ENCODE peak calls at places on chromosome 5, in seven cellular contexts. M is CD4-positive, alpha-beta T cell; H is ascending aorta; A is hepatocyte; P is MM.1S; J is HFF-Myc; C is stomach. E is an unnamed sample.

GRCh38 chr5:172299916-172300439 is 16.4 kb upstream of the UBTD2 start:
- DNase-seq in M (no peak), H (no peak), A (peak), P (no peak), J (no peak), C (no peak), E (no peak)

GRCh38 chr5:18238321-18238720 is 604.1 kb downstream of the TAF11L14 start:
- DNase-seq in M (no peak), H (no peak), A (no peak), P (no peak), J (no peak), C (no peak), E (no peak)

GRCh38 chr5:158498959-158499679 is 600.6 kb downstream of the EBF1 start:
- DNase-seq in M (no peak), H (no peak), A (no peak), P (no peak), J (no peak), C (no peak), E (no peak)

GRCh38 chr5:173890195-173890951 is 2.2 kb downstream of the CPEB4 start:
- DNase-seq in M (no peak), H (peak), A (peak), P (peak), J (no peak), C (no peak), E (peak)

GRCh38 chr5:82593481-82593880 is 315.3 kb upstream of the RPS23 start:
- DNase-seq in M (no peak), H (no peak), A (no peak), P (no peak), J (no peak), C (no peak), E (no peak)

GRCh38 chr5:72849546-72849945 is 33.1 kb downstream of the TNPO1 start:
- DNase-seq in M (no peak), H (no peak), A (no peak), P (no peak), J (no peak), C (no peak), E (no peak)

GRCh38 chr5:54944364-54944763 is 41.0 kb downstream of the ESM1 start:
- DNase-seq in M (peak), H (no peak), A (peak), P (peak), J (peak), C (no peak), E (peak)

GRCh38 chr5:94968507-94969095 is 316.3 kb downstream of the MCTP1 start:
- DNase-seq in M (no peak), H (no peak), A (peak), P (peak), J (peak), C (no peak), E (peak)

GRCh38 chr5:71778678-71779276 is 59.7 kb downstream of the CARTPT start:
- DNase-seq in M (no peak), H (no peak), A (peak), P (peak), J (no peak), C (no peak), E (no peak)

GRCh38 chr5:34820593-34820992 is 18.4 kb upstream of the TTC23L start:
- DNase-seq in M (no peak), H (no peak), A (no peak), P (no peak), J (no peak), C (no peak), E (no peak)

GRCh38 chr5:116068028-116068632 is 16.7 kb upstream of the COMMD10 start:
- DNase-seq in M (no peak), H (no peak), A (peak), P (peak), J (peak), C (no peak), E (no peak)

GRCh38 chr5:138655530-138656245 is 80.5 kb upstream of the HSPA9 start:
- DNase-seq in M (no peak), H (no peak), A (no peak), P (no peak), J (no peak), C (no peak), E (no peak)

GRCh38 chr5:87195616-87196015 is 72.1 kb upstream of the RASA1 start:
- DNase-seq in M (no peak), H (no peak), A (no peak), P (no peak), J (peak), C (no peak), E (no peak)

GRCh38 chr5:78984020-78984610 is 995 bp downstream of the ARSB start:
- DNase-seq in M (no peak), H (no peak), A (no peak), P (peak), J (no peak), C (no peak), E (no peak)

GRCh38 chr5:131794596-131794995 is 2.2 kb downstream of the FNIP1 start:
- DNase-seq in M (no peak), H (no peak), A (no peak), P (no peak), J (no peak), C (no peak), E (no peak)

GRCh38 chr5:131795879-131796792 is 681 bp downstream of the FNIP1 start:
- DNase-seq in M (peak), H (peak), A (peak), P (peak), J (no peak), C (peak), E (no peak)

GRCh38 chr5:131792900-131793299 is 3.9 kb downstream of the FNIP1 start:
- DNase-seq in M (no peak), H (no peak), A (no peak), P (no peak), J (no peak), C (no peak), E (no peak)

GRCh38 chr5:131795128-131795719 is 1.6 kb downstream of the FNIP1 start:
- DNase-seq in M (no peak), H (no peak), A (no peak), P (no peak), J (no peak), C (no peak), E (no peak)

GRCh38 chr5:131796793-131797693 is at the start of gene FNIP1:
- DNase-seq in M (peak), H (peak), A (peak), P (peak), J (peak), C (peak), E (peak)
- TF ChIP-seq CTCF in M (no peak), H (no peak), A (peak), P (no peak), J (no peak), C (no peak), E (no peak)

GRCh38 chr5:154892370-154892771 is 33.9 kb downstream of the CNOT8 start:
- DNase-seq in M (no peak), H (no peak), A (no peak), P (no peak), J (no peak), C (no peak), E (no peak)
- TF ChIP-seq CTCF in M (no peak), H (no peak), A (no peak), P (no peak), J (no peak), C (no peak), E (no peak)

GRCh38 chr5:14869286-14870164 is 2.1 kb downstream of the ANKH start:
- DNase-seq in M (no peak), H (no peak), A (no peak), P (no peak), J (no peak), C (no peak), E (no peak)

GRCh38 chr5:14871573-14872069 is at the start of gene ANKH:
- DNase-seq in M (peak), H (peak), A (peak), P (peak), J (no peak), C (peak), E (no peak)

GRCh38 chr5:14871084-14871572 is 450 bp downstream of the ANKH start:
- DNase-seq in M (peak), H (peak), A (peak), P (peak), J (no peak), C (no peak), E (no peak)

GRCh38 chr5:14868771-14869170 is 2.8 kb downstream of the ANKH start:
- DNase-seq in M (no peak), H (no peak), A (peak), P (no peak), J (no peak), C (no peak), E (no peak)

DNA sequence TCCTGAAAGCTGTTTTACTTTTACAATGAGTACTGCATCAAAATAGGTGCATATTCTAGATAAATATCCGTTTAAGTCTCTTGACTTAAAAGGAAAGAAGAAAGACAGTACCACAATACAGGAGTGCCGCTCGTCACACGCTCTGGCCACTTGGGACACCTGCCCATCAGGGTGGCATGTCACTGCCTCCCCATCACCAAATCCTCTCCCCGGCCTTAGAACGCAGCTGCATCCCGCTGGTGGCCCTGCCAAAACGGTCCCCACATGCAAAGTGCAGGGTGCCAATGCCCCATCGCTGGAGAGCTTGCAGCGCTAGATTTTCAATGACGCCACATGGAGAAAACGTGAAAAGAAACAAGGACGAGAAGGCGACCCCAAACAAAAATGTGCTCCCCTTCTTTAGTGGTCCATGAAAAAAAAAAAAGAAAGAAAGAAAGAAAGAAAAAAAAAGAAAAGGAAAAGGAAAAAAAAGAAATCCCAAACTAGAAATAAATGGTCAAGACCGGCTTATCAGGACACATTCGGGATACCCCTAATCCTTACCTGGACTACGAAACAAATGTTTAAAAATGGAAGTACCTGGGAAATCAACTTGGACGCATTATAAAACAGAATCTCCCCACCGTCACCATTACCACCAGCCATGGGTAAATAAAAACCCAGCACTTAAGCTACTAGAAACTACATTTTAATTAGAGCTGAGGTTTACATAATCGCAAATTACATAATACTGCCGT is 1.1 kb downstream of the ANKH start:
- DNase-seq in M (no peak), H (peak), A (no peak), P (peak), J (no peak), C (peak), E (no peak)
- TF ChIP-seq CTCF in M (no peak), H (no peak), A (no peak), P (peak), J (peak), C (no peak), E (no peak)

DNA sequence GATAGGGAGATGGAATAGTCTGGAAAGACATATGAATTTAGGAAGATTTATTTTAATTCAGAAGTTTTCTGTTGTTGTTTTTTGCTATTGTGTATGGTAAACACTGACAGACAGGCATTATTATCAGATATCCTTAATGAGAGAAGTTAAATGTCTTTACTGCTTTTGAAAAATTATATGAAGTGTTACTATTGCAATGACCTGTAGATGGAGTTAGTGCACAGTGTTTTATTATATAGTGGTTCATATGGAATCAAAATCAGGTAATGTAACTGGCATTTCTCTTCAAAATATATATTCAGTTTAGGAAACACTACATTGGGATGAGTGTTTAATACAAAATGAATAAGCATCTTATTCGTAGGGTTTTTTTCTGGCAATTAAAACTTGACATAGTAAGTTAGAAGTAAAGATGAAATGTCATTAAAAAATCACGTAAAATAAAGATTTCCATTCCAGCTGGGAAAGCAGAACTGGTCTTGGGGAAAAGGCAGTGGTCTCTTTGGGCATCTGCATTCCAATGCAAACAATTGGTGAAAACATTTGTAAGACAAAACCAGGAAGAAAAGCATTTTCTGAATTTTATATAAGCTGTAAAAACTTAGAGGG is 3.9 kb downstream of the GABRA1 start:
- DNase-seq in M (no peak), H (no peak), A (peak), P (peak), J (no peak), C (no peak), E (no peak)
- TF ChIP-seq CTCF in M (no peak), H (no peak), A (peak), P (peak), J (no peak), C (no peak), E (peak)

GRCh38 chr5:141952030-141952429 is 6.0 kb downstream of the PCDH12 start:
- DNase-seq in M (no peak), H (no peak), A (no peak), P (no peak), J (no peak), C (no peak), E (no peak)

GRCh38 chr5:141948812-141949211 is 9.2 kb downstream of the PCDH12 start:
- DNase-seq in M (no peak), H (no peak), A (no peak), P (no peak), J (no peak), C (no peak), E (no peak)

GRCh38 chr5:141950207-141951005 is 7.6 kb downstream of the PCDH12 start:
- DNase-seq in M (no peak), H (no peak), A (no peak), P (no peak), J (no peak), C (no peak), E (no peak)

GRCh38 chr5:141954193-141954592 is 3.8 kb downstream of the PCDH12 start:
- DNase-seq in M (no peak), H (no peak), A (no peak), P (no peak), J (no peak), C (no peak), E (no peak)

GRCh38 chr5:141951341-141951781 is 6.6 kb downstream of the PCDH12 start:
- DNase-seq in M (no peak), H (no peak), A (no peak), P (no peak), J (no peak), C (no peak), E (no peak)
- TF ChIP-seq CTCF in M (peak), H (no peak), A (peak), P (peak), J (peak), C (no peak), E (peak)

DNA sequence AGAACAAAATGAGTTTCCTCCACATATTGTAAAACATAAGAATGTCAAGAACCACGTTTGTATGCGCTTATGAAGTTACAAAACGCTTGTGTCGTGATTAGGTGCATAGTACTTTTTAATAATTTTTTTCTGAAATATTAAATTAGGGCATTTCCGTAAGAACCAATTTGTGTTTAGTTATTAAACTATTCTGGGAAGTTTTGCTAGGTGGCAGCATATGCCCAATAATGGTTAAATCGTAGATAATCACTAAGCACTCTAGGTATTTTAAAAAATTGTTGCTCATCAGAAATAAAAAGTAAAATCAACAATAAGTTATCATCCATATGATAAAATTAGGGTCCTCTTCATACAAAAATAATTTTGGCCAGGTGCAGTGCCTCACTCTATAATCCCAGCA is 5.4 kb downstream of the SRFBP1 start:
- DNase-seq in M (no peak), H (no peak), A (no peak), P (peak), J (no peak), C (no peak), E (no peak)
- TF ChIP-seq CTCF in M (no peak), H (no peak), A (peak), P (peak), J (peak), C (no peak), E (peak)

GRCh38 chr5:170427672-170428236 is 38.6 kb upstream of the KCNMB1 start:
- DNase-seq in M (no peak), H (no peak), A (peak), P (no peak), J (no peak), C (no peak), E (no peak)

GRCh38 chr5:170424629-170425028 is 35.5 kb upstream of the KCNMB1 start:
- DNase-seq in M (no peak), H (no peak), A (no peak), P (no peak), J (no peak), C (no peak), E (no peak)

GRCh38 chr5:170426786-170427185 is 37.6 kb upstream of the KCNMB1 start:
- DNase-seq in M (no peak), H (no peak), A (no peak), P (no peak), J (no peak), C (no peak), E (no peak)

GRCh38 chr5:170429014-170429413 is 39.8 kb upstream of the KCNMB1 start:
- DNase-seq in M (no peak), H (no peak), A (no peak), P (no peak), J (no peak), C (no peak), E (no peak)

DNA sequence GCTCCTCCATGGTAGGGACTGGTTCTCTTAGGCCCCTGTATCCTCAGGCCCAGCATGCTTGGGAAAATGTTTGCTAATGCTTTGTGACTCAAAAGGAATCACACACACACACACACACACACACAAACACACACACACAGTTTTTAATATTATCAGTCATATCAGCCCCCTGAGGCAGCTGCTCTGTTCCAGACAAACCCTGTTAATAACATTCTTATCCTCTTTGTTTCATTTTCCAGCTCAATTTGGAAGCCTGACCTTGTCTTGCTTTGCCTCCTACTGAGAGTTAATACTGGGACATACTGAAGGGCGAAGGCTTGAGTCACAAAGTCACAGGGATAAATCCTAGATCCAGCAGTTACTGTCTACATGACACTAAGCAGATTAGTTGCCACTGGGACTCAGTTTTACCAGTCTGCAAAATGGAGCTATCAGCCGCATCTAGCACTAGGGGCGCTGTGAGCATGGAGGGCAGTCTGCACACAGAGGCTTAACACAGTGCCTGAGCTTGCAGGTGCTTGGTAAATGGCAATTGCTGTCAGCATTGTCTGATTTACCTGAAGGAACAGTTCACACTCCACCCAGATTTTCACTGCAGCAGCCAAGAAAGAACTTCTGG is 37.1 kb upstream of the KCNMB1 start:
- DNase-seq in M (no peak), H (no peak), A (no peak), P (no peak), J (no peak), C (no peak), E (no peak)
- TF ChIP-seq CTCF in M (no peak), H (no peak), A (no peak), P (peak), J (no peak), C (no peak), E (peak)

DNA sequence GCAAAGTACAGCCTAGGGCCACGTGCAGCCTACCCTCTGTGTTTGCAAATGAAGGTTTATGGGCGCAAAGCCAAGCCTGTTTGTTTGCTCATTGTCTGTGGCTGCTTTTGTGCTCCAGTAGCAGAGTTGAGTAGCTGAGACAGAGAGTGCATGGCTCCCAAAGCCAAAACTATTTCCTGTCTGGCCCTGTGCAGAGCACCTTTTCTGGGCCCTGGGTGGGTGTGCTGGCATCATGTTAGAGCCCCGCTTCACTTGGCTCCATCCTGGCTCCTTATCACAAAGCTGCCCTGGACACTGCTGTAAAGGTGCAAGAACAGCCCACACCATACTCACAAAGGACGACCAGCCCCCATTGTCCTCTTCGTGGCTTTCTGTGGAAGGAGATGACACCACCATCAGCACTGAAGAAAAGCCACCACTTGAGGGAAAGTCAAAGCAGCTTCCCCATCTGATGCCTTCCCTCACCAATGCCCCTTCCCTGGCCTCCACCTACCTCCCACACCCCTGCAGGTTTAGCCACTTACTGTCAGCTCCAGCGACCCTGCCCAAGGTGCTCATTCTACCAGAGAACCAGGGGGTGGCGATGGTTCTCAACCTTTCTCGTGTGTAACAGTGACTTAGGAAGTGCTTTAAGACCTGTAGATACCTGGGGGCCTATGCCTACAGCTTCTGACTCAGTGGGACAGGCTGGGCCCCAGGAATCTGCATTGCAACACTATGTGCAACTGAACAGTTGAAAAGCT is 23.4 kb downstream of the LCP2 start:
- DNase-seq in M (peak), H (peak), A (peak), P (peak), J (no peak), C (peak), E (no peak)
- TF ChIP-seq CTCF in M (peak), H (no peak), A (peak), P (peak), J (no peak), C (no peak), E (peak)

GRCh38 chr5:141814064-141814982 is 63.9 kb downstream of the PCDH1 start:
- DNase-seq in M (no peak), H (no peak), A (peak), P (no peak), J (no peak), C (peak), E (peak)
- TF ChIP-seq CTCF in M (peak), H (no peak), A (peak), P (peak), J (peak), C (no peak), E (peak)

E was measured in Panc1.